ENCODE peak calls at places on chromosome 9, in six cellular contexts. E, U, F, G, B and M are unnamed samples.

GRCh38 chr9:97045300-97045699 is 6.4 kb upstream of the CTSV start:
- DNase-seq in E (no peak), U (no peak), F (no peak), G (no peak), B (no peak), M (no peak)

GRCh38 chr9:72147676-72148075 is 1.6 kb upstream of the GDA start:
- DNase-seq in E (no peak), U (no peak), F (no peak), G (no peak), B (no peak), M (no peak)

GRCh38 chr9:444528-444927 is 229.9 kb downstream of the DOCK8 start:
- DNase-seq in E (no peak), U (no peak), F (no peak), G (no peak), B (no peak), M (no peak)

GRCh38 chr9:21160178-21160577 is 6.3 kb downstream of the IFNA21 start:
- DNase-seq in E (no peak), U (peak; percentile 20), F (no peak), G (no peak), B (no peak), M (no peak)

GRCh38 chr9:100590481-100590880 is 12.6 kb downstream of the CAVIN4 start:
- DNase-seq in E (no peak), U (no peak), F (no peak), G (no peak), B (no peak), M (no peak)

GRCh38 chr9:71642043-71642442 is 126.3 kb downstream of the CEMIP2 start:
- DNase-seq in E (no peak), U (no peak), F (no peak), G (no peak), B (no peak), M (no peak)

GRCh38 chr9:101527066-101527465 is 6.6 kb upstream of the RNF20 start:
- DNase-seq in E (no peak), U (no peak), F (no peak), G (no peak), B (no peak), M (no peak)

GRCh38 chr9:8860925-8861324 is 1061.3 kb upstream of the DMAC1 start:
- DNase-seq in E (no peak), U (no peak), F (peak; percentile 58), G (no peak), B (no peak), M (no peak)

GRCh38 chr9:3348169-3348568 is 177.6 kb downstream of the RFX3 start:
- DNase-seq in E (no peak), U (no peak), F (no peak), G (no peak), B (no peak), M (no peak)

GRCh38 chr9:135004772-135005171 is 82.7 kb upstream of the OLFM1 start:
- DNase-seq in E (no peak), U (no peak), F (no peak), G (no peak), B (no peak), M (no peak)

GRCh38 chr9:14301582-14301981 is 12.4 kb downstream of the NFIB start:
- DNase-seq in E (no peak), U (no peak), F (no peak), G (no peak), B (no peak), M (no peak)

GRCh38 chr9:110427497-110428104 is 89.9 kb upstream of the TXNDC8 start:
- DNase-seq in E (peak; percentile 54), U (peak; percentile 34), F (peak; percentile 42), G (no peak), B (no peak), M (no peak)

GRCh38 chr9:37430841-37431597 is 8.5 kb downstream of the GRHPR start:
- DNase-seq in E (no peak), U (no peak), F (no peak), G (no peak), B (no peak), M (no peak)

GRCh38 chr9:4079346-4079745 is 220.5 kb downstream of the GLIS3 start:
- DNase-seq in E (no peak), U (no peak), F (no peak), G (no peak), B (no peak), M (no peak)

GRCh38 chr9:97852399-97853055 is 499 bp upstream of the FOXE1 start:
- DNase-seq in E (no peak), U (no peak), F (peak; percentile 33), G (no peak), B (no peak), M (no peak)

GRCh38 chr9:113817171-113817570 is 58.9 kb upstream of the ZNF618 start:
- DNase-seq in E (no peak), U (no peak), F (no peak), G (no peak), B (no peak), M (no peak)

GRCh38 chr9:81787747-81788632 is 98.6 kb upstream of the TLE1 start:
- DNase-seq in E (peak; percentile 67), U (no peak), F (peak; percentile 66), G (peak; percentile 28), B (no peak), M (no peak)

GRCh38 chr9:21591221-21592062 is 109.3 kb upstream of the IFNE start:
- DNase-seq in E (peak; percentile 78), U (peak; percentile 61), F (no peak), G (peak; percentile 16), B (no peak), M (peak; percentile 81)

GRCh38 chr9:91734371-91734981 is 215.6 kb downstream of the ROR2 start:
- DNase-seq in E (peak; percentile 64), U (peak; percentile 71), F (peak; percentile 41), G (peak; percentile 79), B (no peak), M (no peak)

GRCh38 chr9:15592317-15592716 is 39.5 kb downstream of the CCDC171 start:
- DNase-seq in E (no peak), U (no peak), F (no peak), G (no peak), B (no peak), M (no peak)

GRCh38 chr9:98430535-98430934 is 175.1 kb upstream of the TBC1D2 start:
- DNase-seq in E (peak; percentile 64), U (no peak), F (no peak), G (no peak), B (no peak), M (no peak)

GRCh38 chr9:128822407-128823042 is 4.2 kb downstream of the ENDOG start:
- DNase-seq in E (no peak), U (no peak), F (no peak), G (no peak), B (no peak), M (no peak)

GRCh38 chr9:1939926-1940368 is 75.2 kb upstream of the SMARCA2 start:
- DNase-seq in E (no peak), U (peak; percentile 53), F (peak; percentile 29), G (no peak), B (peak; percentile 63), M (no peak)

GRCh38 chr9:117704024-117704575 is at the start of gene TLR4:
- DNase-seq in E (peak; percentile 82), U (no peak), F (peak; percentile 49), G (peak; percentile 51), B (no peak), M (peak; percentile 88)

GRCh38 chr9:79664375-79664825 is 92.6 kb downstream of the TLE4 start:
- DNase-seq in E (peak; percentile 24), U (no peak), F (no peak), G (no peak), B (no peak), M (no peak)

GRCh38 chr9:135741276-135742219 is 39.6 kb downstream of the KCNT1 start:
- DNase-seq in E (no peak), U (no peak), F (no peak), G (no peak), B (no peak), M (no peak)

GRCh38 chr9:137046094-137046787 is at the start of gene NPDC1:
- DNase-seq in E (peak; percentile 84), U (peak; percentile 88), F (peak; percentile 75), G (peak; percentile 64), B (peak; percentile 61), M (no peak)